ENCODE peak calls at places on chromosomes 5 and 9, in eight cellular contexts. O, I, M, F, N, Q, R and J are unnamed samples.

GRCh38 chr5:14204785-14205321 is 61.7 kb downstream of the TRIO start:
- DNase-seq in M (no peak), F (no peak), O (peak), Q (peak), I (peak), N (peak), R (peak), J (no peak)

GRCh38 chr5:74622944-74623343 is 17.6 kb downstream of the ENC1 start:
- DNase-seq in F (no peak), R (no peak), N (no peak), I (no peak), M (no peak), Q (no peak), O (no peak), J (no peak)

GRCh38 chr5:42756630-42757601 is at the start of gene CCDC152:
- DNase-seq in I (no peak), F (peak), Q (peak), N (peak), M (no peak), R (no peak), O (peak), J (no peak)

GRCh38 chr5:134403951-134404350 is 7.7 kb downstream of the CDKN2AIPNL start:
- DNase-seq in I (no peak), M (no peak), O (no peak), R (peak), N (no peak), Q (no peak), F (no peak), J (no peak)

GRCh38 chr9:69822091-69822750 is 1.6 kb downstream of the CFAP95 start:
- DNase-seq in R (no peak), O (peak), I (no peak), N (peak), F (no peak), Q (no peak), M (no peak), J (no peak)

GRCh38 chr9:124783830-124784229 is 6.9 kb downstream of the OLFML2A start:
- DNase-seq in I (no peak), F (no peak), M (no peak), Q (no peak), R (no peak), O (no peak), N (no peak), J (peak)

GRCh38 chr5:176922817-176923216 is 23.7 kb upstream of the HK3 start:
- DNase-seq in O (no peak), F (no peak), Q (no peak), I (no peak), N (no peak), R (no peak), M (no peak), J (peak)

GRCh38 chr9:36791204-36791948 is 218.7 kb downstream of the MELK start:
- DNase-seq in O (no peak), M (no peak), R (no peak), N (no peak), F (no peak), I (no peak), Q (no peak), J (no peak)

GRCh38 chr5:143506881-143507552 is 103.5 kb upstream of the NR3C1 start:
- DNase-seq in R (peak), I (no peak), Q (no peak), O (no peak), M (no peak), N (peak), F (no peak), J (peak)

GRCh38 chr5:95832664-95833063 is 10.1 kb upstream of the GLRX start:
- DNase-seq in I (no peak), N (no peak), F (no peak), R (no peak), O (no peak), M (no peak), Q (no peak), J (no peak)

GRCh38 chr5:90479611-90480385 is 5.1 kb downstream of the POLR3G start:
- DNase-seq in F (no peak), Q (no peak), N (peak), I (no peak), R (no peak), O (no peak), M (no peak), J (no peak)

GRCh38 chr5:158621381-158621780 is 478.3 kb downstream of the EBF1 start:
- DNase-seq in O (no peak), M (no peak), N (no peak), Q (no peak), F (no peak), I (no peak), R (no peak), J (no peak)

GRCh38 chr5:24547127-24547526 is 97.7 kb downstream of the CDH10 start:
- DNase-seq in N (no peak), O (no peak), Q (peak), F (no peak), I (peak), R (no peak), M (no peak), J (no peak)

GRCh38 chr9:98977813-98978212 is 34.1 kb downstream of the COL15A1 start:
- DNase-seq in O (no peak), Q (no peak), I (no peak), F (no peak), R (no peak), M (no peak), N (no peak), J (no peak)

GRCh38 chr5:55232985-55233928 is at the start of gene CCNO:
- DNase-seq in I (peak), Q (peak), M (no peak), F (peak), N (peak), R (peak), O (peak), J (peak)

GRCh38 chr5:40401965-40402364 is 277.8 kb upstream of the PTGER4 start:
- DNase-seq in I (no peak), F (peak), M (no peak), Q (no peak), N (no peak), R (peak), O (no peak), J (no peak)

GRCh38 chr9:107404086-107404590 is 85.4 kb downstream of the KLF4 start:
- DNase-seq in Q (no peak), R (no peak), I (no peak), N (no peak), F (no peak), M (no peak), O (no peak), J (no peak)

GRCh38 chr5:53424691-53425597 is 55.5 kb upstream of the FST start:
- DNase-seq in I (no peak), N (no peak), F (no peak), R (peak), O (peak), M (no peak), Q (no peak), J (no peak)

GRCh38 chr9:4804531-4805016 is 11.8 kb downstream of the RCL1 start:
- DNase-seq in N (no peak), M (no peak), R (no peak), F (no peak), I (no peak), Q (no peak), O (no peak), J (no peak)

GRCh38 chr9:22142681-22143080 is 133.6 kb upstream of the CDKN2B start:
- DNase-seq in M (no peak), R (no peak), N (peak), Q (no peak), F (no peak), O (no peak), I (no peak), J (no peak)

GRCh38 chr5:71938886-71939285 is 168.4 kb upstream of the MAP1B start:
- DNase-seq in M (no peak), Q (peak), O (peak), R (peak), N (peak), F (no peak), I (peak), J (no peak)

GRCh38 chr5:34715711-34716110 is 59.6 kb downstream of the RAI14 start:
- DNase-seq in I (no peak), F (no peak), Q (no peak), M (no peak), N (peak), R (no peak), O (no peak), J (no peak)

GRCh38 chr9:4077499-4078102 is 222.3 kb downstream of the GLIS3 start:
- DNase-seq in O (peak), N (peak), I (no peak), F (peak), M (peak), R (peak), Q (peak), J (peak)

GRCh38 chr5:9781275-9781674 is 151.1 kb upstream of the TAS2R1 start:
- DNase-seq in M (no peak), F (no peak), I (no peak), Q (no peak), O (no peak), N (no peak), R (no peak), J (no peak)

GRCh38 chr5:175444060-175444904 is at the start of gene DRD1:
- DNase-seq in Q (peak), R (peak), N (peak), M (no peak), O (peak), I (peak), F (peak), J (peak)

GRCh38 chr9:115118471-115119156 is 657 bp upstream of the TNC start:
- DNase-seq in O (peak), R (peak), M (peak), F (no peak), I (peak), N (peak), Q (peak), J (peak)

GRCh38 chr9:137611623-137612609 is 6.4 kb downstream of the ARRDC1 start:
- DNase-seq in Q (peak), O (no peak), M (no peak), I (peak), R (peak), F (no peak), N (peak), J (peak)